ENCODE peak calls at places on chromosomes 12 and 14, in six cellular contexts. W is CD4-positive, alpha-beta T cell; J is naive thymus-derived CD4-positive, alpha-beta T cell; H is activated T-cell treated with anti-CD3 and anti-CD28 coated beads for 1 hour; B is aorta; C is ELR. S is an unnamed sample.

GRCh38 chr14:95185452-95186392 is 28.4 kb upstream of the DICER1 start:
- DNase-seq in W (no peak), H (no peak), J (no peak), B (peak; percentile 80), C (peak; percentile 5), S (no peak)

GRCh38 chr12:48002773-48003218 is 1.5 kb downstream of the COL2A1 start:
- DNase-seq in J (no peak), H (no peak), B (peak; percentile 67), C (peak; percentile 49), W (no peak), S (no peak)

GRCh38 chr14:76929927-76930326 is 98.6 kb downstream of the IRF2BPL start:
- DNase-seq in W (peak; percentile 72), H (no peak), J (peak; percentile 78), B (peak; percentile 79), C (no peak), S (peak; percentile 24)

GRCh38 chr14:33943081-33943480 is 7.8 kb downstream of the EGLN3 start:
- DNase-seq in J (no peak), B (no peak), W (no peak), H (no peak), C (no peak), S (no peak)

GRCh38 chr12:71878208-71878607 is 38.6 kb downstream of the TBC1D15 start:
- DNase-seq in B (no peak), C (no peak), H (no peak), W (no peak), J (no peak), S (no peak)

GRCh38 chr14:91350813-91351507 is 66.7 kb downstream of the CCDC88C start:
- DNase-seq in J (peak; percentile 70), B (peak; percentile 31), H (no peak), C (no peak), W (peak; percentile 42), S (no peak)

GRCh38 chr12:62530596-62530995 is 64.0 kb downstream of the MON2 start:
- DNase-seq in H (no peak), B (no peak), J (no peak), C (peak; percentile 79), W (no peak), S (no peak)

GRCh38 chr12:1993341-1993740 is 10.9 kb downstream of the DCP1B start:
- DNase-seq in B (no peak), H (no peak), J (no peak), W (no peak), C (peak; percentile 97), S (no peak)

GRCh38 chr12:19138551-19139344 is 9.2 kb downstream of the PLEKHA5 start:
- DNase-seq in H (no peak), C (peak; percentile 99), J (no peak), W (no peak), B (no peak), S (no peak)

GRCh38 chr12:120662879-120663278 is 22.5 kb downstream of the CABP1 start:
- DNase-seq in B (no peak), H (no peak), C (no peak), J (no peak), W (no peak), S (no peak)

GRCh38 chr12:109386079-109386473 is 38.4 kb downstream of the MYO1H start:
- DNase-seq in J (no peak), W (no peak), B (no peak), H (no peak), C (no peak), S (no peak)

GRCh38 chr12:89951694-89952060 is 243.0 kb upstream of the ATP2B1 start:
- DNase-seq in B (no peak), J (no peak), H (no peak), C (no peak), W (no peak), S (no peak)

S was measured in CD8-positive, alpha-beta T cell.